ENCODE peak calls at places on chromosomes 13 and 19, in five cellular contexts. One of them, this sample, is unnamed.

GRCh38 chr13:106349080-106349841 is 186.2 kb downstream of the EFNB2 start:
- DNase-seq in activated T-helper 2 cell treated with anti-CD3 and anti-CD28 coated beads, Interferon-gamma antibody, Interleukin-2, Interleukin-4, amounts not matched to agents 10 μg/mL and 5 μg/mL and 100 μg/mL, durations not matched to agents 14 hours and 24 hours and 36 hours: no peak
- DNase-seq in dermis blood vessel endothelial cell: peak
- DNase-seq in WTC11: peak
- DNase-seq in CD8-positive, alpha-beta memory T cell: no peak
- DNase-seq in this sample: peak

GRCh38 chr13:61002686-61003085 is 413.0 kb downstream of the PCDH20 start:
- DNase-seq in activated T-helper 2 cell treated with anti-CD3 and anti-CD28 coated beads, Interferon-gamma antibody, Interleukin-2, Interleukin-4, amounts not matched to agents 10 μg/mL and 5 μg/mL and 100 μg/mL, durations not matched to agents 14 hours and 24 hours and 36 hours: no peak
- DNase-seq in dermis blood vessel endothelial cell: no peak
- DNase-seq in WTC11: no peak
- DNase-seq in CD8-positive, alpha-beta memory T cell: no peak
- DNase-seq in this sample: no peak

GRCh38 chr19:47369923-47370625 is 21.0 kb downstream of the DHX34 start:
- DNase-seq in activated T-helper 2 cell treated with anti-CD3 and anti-CD28 coated beads, Interferon-gamma antibody, Interleukin-2, Interleukin-4, amounts not matched to agents 10 μg/mL and 5 μg/mL and 100 μg/mL, durations not matched to agents 14 hours and 24 hours and 36 hours: no peak
- DNase-seq in dermis blood vessel endothelial cell: no peak
- DNase-seq in WTC11: no peak
- DNase-seq in CD8-positive, alpha-beta memory T cell: no peak
- DNase-seq in this sample: peak

GRCh38 chr13:102846261-102847015 is 606 bp downstream of the ERCC5 start:
- DNase-seq in activated T-helper 2 cell treated with anti-CD3 and anti-CD28 coated beads, Interferon-gamma antibody, Interleukin-2, Interleukin-4, amounts not matched to agents 10 μg/mL and 5 μg/mL and 100 μg/mL, durations not matched to agents 14 hours and 24 hours and 36 hours: peak
- DNase-seq in dermis blood vessel endothelial cell: peak
- DNase-seq in WTC11: peak
- DNase-seq in CD8-positive, alpha-beta memory T cell: peak
- DNase-seq in this sample: peak

GRCh38 chr19:339262-339887 is 5.2 kb downstream of the MIER2 start:
- DNase-seq in activated T-helper 2 cell treated with anti-CD3 and anti-CD28 coated beads, Interferon-gamma antibody, Interleukin-2, Interleukin-4, amounts not matched to agents 10 μg/mL and 5 μg/mL and 100 μg/mL, durations not matched to agents 14 hours and 24 hours and 36 hours: no peak
- DNase-seq in dermis blood vessel endothelial cell: peak
- DNase-seq in WTC11: no peak
- DNase-seq in CD8-positive, alpha-beta memory T cell: no peak
- DNase-seq in this sample: no peak

GRCh38 chr19:11530432-11530831 is 1.5 kb upstream of the ECSIT start:
- DNase-seq in activated T-helper 2 cell treated with anti-CD3 and anti-CD28 coated beads, Interferon-gamma antibody, Interleukin-2, Interleukin-4, amounts not matched to agents 10 μg/mL and 5 μg/mL and 100 μg/mL, durations not matched to agents 14 hours and 24 hours and 36 hours: peak
- DNase-seq in dermis blood vessel endothelial cell: peak
- DNase-seq in WTC11: peak
- DNase-seq in CD8-positive, alpha-beta memory T cell: peak
- DNase-seq in this sample: peak

GRCh38 chr19:40908981-40909380 is 26.9 kb upstream of the CYP2A7 start:
- DNase-seq in activated T-helper 2 cell treated with anti-CD3 and anti-CD28 coated beads, Interferon-gamma antibody, Interleukin-2, Interleukin-4, amounts not matched to agents 10 μg/mL and 5 μg/mL and 100 μg/mL, durations not matched to agents 14 hours and 24 hours and 36 hours: no peak
- DNase-seq in dermis blood vessel endothelial cell: no peak
- DNase-seq in WTC11: no peak
- DNase-seq in CD8-positive, alpha-beta memory T cell: no peak
- DNase-seq in this sample: no peak

GRCh38 chr19:51024924-51025323 is 1.5 kb downstream of the KLK11 start:
- DNase-seq in activated T-helper 2 cell treated with anti-CD3 and anti-CD28 coated beads, Interferon-gamma antibody, Interleukin-2, Interleukin-4, amounts not matched to agents 10 μg/mL and 5 μg/mL and 100 μg/mL, durations not matched to agents 14 hours and 24 hours and 36 hours: no peak
- DNase-seq in dermis blood vessel endothelial cell: no peak
- DNase-seq in WTC11: no peak
- DNase-seq in CD8-positive, alpha-beta memory T cell: no peak
- DNase-seq in this sample: no peak

GRCh38 chr13:39538826-39539555 is 64.0 kb downstream of the LHFPL6 start:
- DNase-seq in activated T-helper 2 cell treated with anti-CD3 and anti-CD28 coated beads, Interferon-gamma antibody, Interleukin-2, Interleukin-4, amounts not matched to agents 10 μg/mL and 5 μg/mL and 100 μg/mL, durations not matched to agents 14 hours and 24 hours and 36 hours: no peak
- DNase-seq in dermis blood vessel endothelial cell: no peak
- DNase-seq in WTC11: no peak
- DNase-seq in CD8-positive, alpha-beta memory T cell: no peak
- DNase-seq in this sample: no peak

GRCh38 chr13:20416223-20416622 is 109.4 kb downstream of the CRYL1 start:
- DNase-seq in activated T-helper 2 cell treated with anti-CD3 and anti-CD28 coated beads, Interferon-gamma antibody, Interleukin-2, Interleukin-4, amounts not matched to agents 10 μg/mL and 5 μg/mL and 100 μg/mL, durations not matched to agents 14 hours and 24 hours and 36 hours: no peak
- DNase-seq in dermis blood vessel endothelial cell: no peak
- DNase-seq in WTC11: no peak
- DNase-seq in CD8-positive, alpha-beta memory T cell: no peak
- DNase-seq in this sample: no peak

This sample was measured in anterior cingulate cortex.